ENCODE peak calls at places on chromosomes 1 and 21, in six cellular contexts. L is K562, I is GM12878, R is GM12891, A is H1, Q is HepG2. W is an unnamed sample.

GRCh38 chr1:230186874-230187273 is 119.8 kb downstream of the GALNT2 start:
- DNase-seq in L (no peak), Q (no peak), R (no peak), I (no peak), A (no peak), W (no peak)

GRCh38 chr1:173297798-173298391 is 90.8 kb upstream of the TNFSF4 start:
- DNase-seq in Q (no peak), A (no peak), R (peak; percentile 8), I (peak; percentile 92), L (no peak), W (peak; percentile 11)

GRCh38 chr21:16993416-16994044 is 519.3 kb upstream of the CXADR start:
- DNase-seq in Q (no peak), I (no peak), A (no peak), R (no peak), L (no peak), W (no peak)

GRCh38 chr1:56576880-56577858 is 2.2 kb downstream of the PLPP3 start:
- DNase-seq in L (no peak), R (no peak), I (no peak), Q (peak; percentile 44), A (no peak), W (no peak)

GRCh38 chr1:10727703-10728348 is 68.6 kb downstream of the CASZ1 start:
- DNase-seq in I (no peak), Q (no peak), R (no peak), L (no peak), A (no peak), W (no peak)

GRCh38 chr1:95257758-95258157 is 23.7 kb downstream of the RWDD3 start:
- DNase-seq in Q (peak; percentile 27), A (no peak), L (no peak), I (no peak), R (no peak), W (no peak)

GRCh38 chr1:121516279-121516967 is 331.6 kb downstream of the SRGAP2C start:
- DNase-seq in R (no peak), A (no peak), Q (no peak), I (no peak), L (no peak), W (no peak)

GRCh38 chr1:111462368-111463028 is 11.3 kb upstream of the C1orf162 start:
- DNase-seq in L (no peak), I (no peak), R (no peak), Q (no peak), A (no peak), W (no peak)

GRCh38 chr1:245216356-245217110 is 61.7 kb downstream of the KIF26B start:
- DNase-seq in L (no peak), Q (no peak), I (no peak), A (no peak), R (no peak), W (no peak)

DNA sequence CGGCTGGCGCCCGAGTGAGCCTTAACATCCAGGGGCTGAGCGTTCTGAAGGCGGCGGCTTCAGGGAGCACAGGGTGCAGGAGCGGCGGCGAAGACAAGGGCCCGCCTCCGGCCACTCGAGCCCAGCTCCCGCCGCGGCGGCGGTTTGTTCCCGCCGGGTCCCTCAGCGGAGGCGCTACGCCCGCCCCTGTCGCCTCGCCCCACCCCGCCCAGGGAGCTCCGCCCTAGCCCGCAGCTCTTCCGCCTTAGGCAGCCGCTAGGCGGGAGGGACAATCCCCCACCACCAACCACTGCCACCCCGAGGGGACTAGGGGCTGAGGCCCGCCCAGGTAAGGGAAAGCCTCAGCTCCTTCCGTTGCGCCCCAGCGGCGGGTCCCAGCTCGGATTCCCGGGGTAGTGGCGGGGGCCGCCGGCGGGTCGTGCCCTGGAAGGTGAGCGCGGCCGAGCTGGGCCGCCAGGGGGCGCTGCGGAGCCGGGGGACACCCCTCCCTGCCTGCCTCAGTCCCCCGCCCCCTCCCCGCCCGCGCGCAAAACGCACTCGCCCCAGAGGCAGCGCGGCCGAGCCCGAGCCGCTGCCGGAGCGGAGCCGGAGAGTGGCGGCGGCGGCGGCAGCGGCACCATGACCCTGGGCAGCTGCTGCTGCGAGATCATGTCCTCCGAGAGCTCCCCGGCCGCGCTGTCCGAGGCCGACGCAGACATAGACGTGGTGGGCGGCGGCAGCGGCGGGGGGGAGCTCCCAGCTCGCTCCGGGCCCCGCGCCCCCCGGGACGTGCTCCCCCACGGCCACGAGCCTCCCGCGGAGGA is at the start of gene FOXD2:
- DNase-seq in L (peak; percentile 97), A (peak; percentile 61), Q (peak; percentile 73), R (peak; percentile 98), I (peak; percentile 59), W (peak; percentile 97)
- TF ChIP-seq POLR2A in L (no peak), A (no peak), Q (peak; percentile 69), R (no peak), I (peak; percentile 70), W (peak; percentile 50)

GRCh38 chr1:23394176-23394575 is 24.5 kb upstream of the ZNF436 start:
- DNase-seq in I (no peak), Q (no peak), L (no peak), A (no peak), R (no peak), W (no peak)
- TF ChIP-seq TAF1 in I (no peak), Q (no peak), L (no peak), A (no peak), R (no peak), W (no peak)

GRCh38 chr1:68795956-68796355 is 299.1 kb upstream of the DEPDC1 start:
- DNase-seq in Q (no peak), L (no peak), I (no peak), R (no peak), A (no peak), W (no peak)
- TF ChIP-seq POLR2A in Q (no peak), L (no peak), I (no peak), R (no peak), A (no peak), W (no peak)

DNA sequence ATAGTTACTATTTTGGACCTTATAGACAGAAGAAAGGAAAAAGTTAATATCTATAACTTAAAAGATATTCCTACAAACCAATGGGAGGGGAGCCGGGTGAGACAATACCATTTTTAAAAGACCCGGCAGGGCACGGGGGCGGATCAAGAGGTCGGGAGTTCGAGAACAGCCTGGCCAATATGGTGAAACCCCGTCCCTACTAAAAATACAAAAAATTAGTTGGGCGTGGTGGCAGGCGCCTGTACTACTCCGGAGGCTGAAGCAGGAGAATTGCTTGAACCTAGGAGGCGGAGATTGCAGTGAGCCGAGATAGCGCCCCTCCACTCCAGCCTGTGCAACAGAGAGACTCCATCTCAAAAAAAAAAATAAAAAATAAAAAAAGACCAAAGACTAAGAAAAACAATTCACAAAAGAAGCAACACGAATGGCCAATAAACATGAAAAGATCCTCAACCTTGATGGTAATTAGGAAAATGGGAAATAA is 1.2 kb upstream of the PSMB2 start:
- DNase-seq in L (peak; percentile 38), I (no peak), A (no peak), Q (no peak), R (no peak), W (no peak)
- TF ChIP-seq TAF1 in L (no peak), I (no peak), A (no peak), Q (no peak), R (no peak), W (no peak)

DNA sequence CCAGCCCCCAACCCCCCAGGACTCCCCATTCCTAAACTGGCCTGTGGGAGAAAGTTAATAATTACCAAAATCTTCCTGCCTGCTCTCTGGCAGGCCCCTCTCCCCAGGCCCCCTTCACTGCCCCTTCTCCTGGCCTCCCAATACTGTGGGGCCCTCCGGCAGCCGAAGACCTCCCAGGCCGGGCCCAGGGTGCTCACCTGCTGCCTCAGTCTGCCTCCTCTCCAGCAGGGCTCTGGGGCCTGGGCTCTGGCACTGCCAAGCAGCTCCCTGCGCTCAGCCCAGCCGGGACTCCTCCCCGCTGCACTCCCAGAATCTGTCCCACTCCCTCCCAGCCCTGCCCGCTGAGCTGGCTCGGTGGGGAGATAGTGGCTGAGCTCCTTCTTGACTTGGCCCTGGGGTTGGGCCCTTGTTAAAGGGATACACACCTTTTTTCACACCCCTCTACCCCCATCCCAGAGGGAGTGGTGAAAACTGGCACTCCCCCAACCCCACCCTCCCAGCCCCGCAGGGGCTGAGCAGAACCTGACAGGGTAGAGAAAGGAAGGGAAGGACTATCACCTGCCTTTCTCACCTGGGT is at the start of gene S100A16:
- DNase-seq in L (peak; percentile 49), R (no peak), A (no peak), Q (no peak), I (no peak), W (no peak)
- TF ChIP-seq POLR2A in L (no peak), R (no peak), A (no peak), Q (peak; percentile 75), I (no peak), W (no peak)

GRCh38 chr1:15950302-15950701 is 25.6 kb downstream of the ZBTB17 start:
- DNase-seq in L (no peak), Q (no peak), I (no peak), R (no peak), A (no peak), W (no peak)
- TF ChIP-seq TAF1 in L (no peak), Q (no peak), I (no peak), R (no peak), A (no peak), W (no peak)

GRCh38 chr1:209593747-209594146 is 10.2 kb downstream of the CAMK1G start:
- DNase-seq in Q (no peak), I (no peak), A (no peak), R (no peak), L (no peak), W (no peak)

GRCh38 chr1:209597496-209597895 is 14.0 kb downstream of the CAMK1G start:
- DNase-seq in R (no peak), I (no peak), L (no peak), Q (no peak), A (no peak), W (no peak)

GRCh38 chr1:209595032-209595431 is 11.5 kb downstream of the CAMK1G start:
- DNase-seq in A (no peak), R (no peak), I (no peak), Q (no peak), L (no peak), W (no peak)

GRCh38 chr1:209594440-209594839 is 10.9 kb downstream of the CAMK1G start:
- DNase-seq in I (no peak), Q (no peak), A (no peak), L (no peak), R (no peak), W (no peak)

GRCh38 chr1:209595599-209595998 is 12.1 kb downstream of the CAMK1G start:
- DNase-seq in A (no peak), Q (no peak), I (no peak), L (no peak), R (no peak), W (no peak)
- TF ChIP-seq POLR2A in A (no peak), Q (no peak), I (no peak), L (no peak), R (no peak), W (no peak)

DNA sequence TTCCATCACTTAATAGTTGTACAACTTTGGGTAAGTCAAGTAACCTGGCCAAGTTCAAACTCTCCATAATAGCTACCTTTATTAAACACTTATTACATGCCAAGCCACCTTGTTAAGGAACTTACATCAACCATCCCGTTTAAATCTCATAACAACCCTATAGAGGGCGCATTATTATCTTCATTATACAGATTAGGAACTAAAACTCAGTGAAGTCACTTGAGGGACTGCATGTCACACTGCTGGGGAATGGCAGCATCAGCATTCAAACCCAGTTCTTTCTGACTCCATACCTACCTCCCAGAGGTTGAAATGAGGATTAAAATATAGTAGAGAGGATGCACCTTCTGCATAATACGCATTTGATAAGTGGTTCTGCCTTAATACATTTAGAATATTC is 47.1 kb upstream of the PLA2G2C start:
- DNase-seq in Q (peak; percentile 11), L (no peak), I (no peak), A (no peak), R (no peak), W (no peak)
- TF ChIP-seq TAF1 in Q (no peak), L (no peak), I (no peak), A (no peak), R (no peak), W (no peak)